ENCODE peak calls at places on chromosome 12, in ten cellular contexts. One of them, this sample, is unnamed.
A peak's percentile ranks its signal among the peaks of the same experiment; 100 is the strongest.

GRCh38 chr12:13102481-13103195 is 829 bp downstream of the GSG1 start:
- DNase-seq in left colon: no peak
- DNase-seq in CD4-positive, alpha-beta T cell: no peak
- DNase-seq in globus pallidus: peak; percentile 90
- DNase-seq in posterior cingulate gyrus: peak; percentile 54
- DNase-seq in AG09309: no peak
- DNase-seq in stimulated activated CD8-positive, alpha-beta memory T cell treated with anti-CD3 and anti-CD28 coated beads, Interleukin-15, amount 100 ng/mL, for 24 hours: no peak
- DNase-seq in NCI-H510A treated with DMSO at 0.1 percent for 48 hours: no peak
- DNase-seq in T-helper 17 cell: no peak
- DNase-seq in fibroblast of pulmonary artery: peak; percentile 44
- DNase-seq in this sample: peak; percentile 92

GRCh38 chr12:123498126-123498825 is 35.2 kb downstream of the RILPL1 start:
- DNase-seq in posterior cingulate gyrus: no peak
- DNase-seq in left colon: no peak
- DNase-seq in globus pallidus: no peak
- DNase-seq in fibroblast of pulmonary artery: no peak
- DNase-seq in NCI-H510A treated with DMSO at 0.1 percent for 48 hours: no peak
- DNase-seq in stimulated activated CD8-positive, alpha-beta memory T cell treated with anti-CD3 and anti-CD28 coated beads, Interleukin-15, amount 100 ng/mL, for 24 hours: no peak
- DNase-seq in T-helper 17 cell: no peak
- DNase-seq in CD4-positive, alpha-beta T cell: no peak
- DNase-seq in AG09309: no peak
- DNase-seq in this sample: no peak

GRCh38 chr12:120228291-120229070 is 27.6 kb upstream of the RPLP0 start:
- DNase-seq in left colon: peak; percentile 92
- DNase-seq in AG09309: peak; percentile 21
- DNase-seq in CD4-positive, alpha-beta T cell: peak; percentile 83
- DNase-seq in T-helper 17 cell: peak; percentile 77
- DNase-seq in NCI-H510A treated with DMSO at 0.1 percent for 48 hours: peak; percentile 90
- DNase-seq in stimulated activated CD8-positive, alpha-beta memory T cell treated with anti-CD3 and anti-CD28 coated beads, Interleukin-15, amount 100 ng/mL, for 24 hours: peak; percentile 70
- DNase-seq in posterior cingulate gyrus: peak; percentile 86
- DNase-seq in fibroblast of pulmonary artery: peak; percentile 85
- DNase-seq in globus pallidus: peak; percentile 80
- DNase-seq in this sample: peak; percentile 83

GRCh38 chr12:131250028-131250950 is 296.6 kb downstream of the ADGRD1 start:
- DNase-seq in CD4-positive, alpha-beta T cell: no peak
- DNase-seq in globus pallidus: no peak
- DNase-seq in T-helper 17 cell: no peak
- DNase-seq in AG09309: no peak
- DNase-seq in NCI-H510A treated with DMSO at 0.1 percent for 48 hours: no peak
- DNase-seq in posterior cingulate gyrus: no peak
- DNase-seq in stimulated activated CD8-positive, alpha-beta memory T cell treated with anti-CD3 and anti-CD28 coated beads, Interleukin-15, amount 100 ng/mL, for 24 hours: no peak
- DNase-seq in left colon: no peak
- DNase-seq in fibroblast of pulmonary artery: no peak
- DNase-seq in this sample: no peak

GRCh38 chr12:124039276-124039675 is 66.3 kb downstream of the ZNF664 start:
- DNase-seq in posterior cingulate gyrus: no peak
- DNase-seq in T-helper 17 cell: no peak
- DNase-seq in fibroblast of pulmonary artery: peak; percentile 71
- DNase-seq in stimulated activated CD8-positive, alpha-beta memory T cell treated with anti-CD3 and anti-CD28 coated beads, Interleukin-15, amount 100 ng/mL, for 24 hours: no peak
- DNase-seq in NCI-H510A treated with DMSO at 0.1 percent for 48 hours: no peak
- DNase-seq in left colon: no peak
- DNase-seq in CD4-positive, alpha-beta T cell: no peak
- DNase-seq in AG09309: no peak
- DNase-seq in globus pallidus: no peak
- DNase-seq in this sample: no peak

GRCh38 chr12:47778842-47779241 is 5.8 kb downstream of the SLC48A1 start:
- DNase-seq in T-helper 17 cell: no peak
- DNase-seq in stimulated activated CD8-positive, alpha-beta memory T cell treated with anti-CD3 and anti-CD28 coated beads, Interleukin-15, amount 100 ng/mL, for 24 hours: no peak
- DNase-seq in fibroblast of pulmonary artery: no peak
- DNase-seq in posterior cingulate gyrus: no peak
- DNase-seq in NCI-H510A treated with DMSO at 0.1 percent for 48 hours: no peak
- DNase-seq in AG09309: no peak
- DNase-seq in CD4-positive, alpha-beta T cell: no peak
- DNase-seq in left colon: no peak
- DNase-seq in globus pallidus: peak; percentile 71
- DNase-seq in this sample: peak; percentile 55

GRCh38 chr12:60209933-60210332 is 614.1 kb downstream of the SLC16A7 start:
- DNase-seq in left colon: no peak
- DNase-seq in stimulated activated CD8-positive, alpha-beta memory T cell treated with anti-CD3 and anti-CD28 coated beads, Interleukin-15, amount 100 ng/mL, for 24 hours: no peak
- DNase-seq in globus pallidus: no peak
- DNase-seq in NCI-H510A treated with DMSO at 0.1 percent for 48 hours: no peak
- DNase-seq in T-helper 17 cell: no peak
- DNase-seq in posterior cingulate gyrus: no peak
- DNase-seq in fibroblast of pulmonary artery: no peak
- DNase-seq in CD4-positive, alpha-beta T cell: no peak
- DNase-seq in AG09309: no peak
- DNase-seq in this sample: no peak

GRCh38 chr12:71242511-71242910 is 84.7 kb upstream of the TSPAN8 start:
- DNase-seq in posterior cingulate gyrus: no peak
- DNase-seq in fibroblast of pulmonary artery: peak; percentile 45
- DNase-seq in T-helper 17 cell: no peak
- DNase-seq in CD4-positive, alpha-beta T cell: no peak
- DNase-seq in stimulated activated CD8-positive, alpha-beta memory T cell treated with anti-CD3 and anti-CD28 coated beads, Interleukin-15, amount 100 ng/mL, for 24 hours: no peak
- DNase-seq in AG09309: no peak
- DNase-seq in globus pallidus: no peak
- DNase-seq in left colon: no peak
- DNase-seq in NCI-H510A treated with DMSO at 0.1 percent for 48 hours: no peak
- DNase-seq in this sample: no peak